ENCODE peak calls at places on chromosomes 5 and 9, in five cellular contexts. E, O, W, Y and S are unnamed samples.

GRCh38 chr9:105069285-105070065 is 141.5 kb upstream of the ABCA1 start:
- DNase-seq in Y (peak; percentile 58), E (no peak), W (peak; percentile 23), O (no peak), S (no peak)

GRCh38 chr9:108056805-108057386 is 567.3 kb upstream of the KLF4 start:
- DNase-seq in O (no peak), E (no peak), Y (no peak), W (peak; percentile 67), S (peak; percentile 88)

GRCh38 chr5:5979761-5980570 is 398.4 kb downstream of the MED10 start:
- DNase-seq in O (no peak), W (no peak), E (no peak), Y (no peak), S (no peak)

GRCh38 chr9:94861589-94862241 is 135.2 kb downstream of the AOPEP start:
- DNase-seq in E (peak; percentile 16), O (no peak), Y (no peak), W (peak; percentile 51), S (peak; percentile 85)

GRCh38 chr9:81848472-81848871 is 79.8 kb upstream of the SPATA31D4 start:
- DNase-seq in Y (peak; percentile 7), E (no peak), W (no peak), O (no peak), S (peak; percentile 66)

GRCh38 chr5:95858023-95858461 is 35.5 kb upstream of the GLRX start:
- DNase-seq in E (no peak), W (no peak), O (no peak), Y (peak; percentile 32), S (peak; percentile 93)

GRCh38 chr5:179696605-179697004 is 2.2 kb upstream of the CANX start:
- DNase-seq in W (no peak), O (no peak), E (no peak), Y (no peak), S (no peak)

GRCh38 chr5:159908201-159908940 is 7.9 kb upstream of the ADRA1B start:
- DNase-seq in W (peak; percentile 24), Y (no peak), O (no peak), E (no peak), S (no peak)

GRCh38 chr9:6414291-6414690 is 1.3 kb downstream of the UHRF2 start:
- DNase-seq in W (no peak), Y (no peak), O (no peak), E (no peak), S (peak; percentile 50)

GRCh38 chr9:110006657-110007056 is 201.3 kb downstream of the C9orf152 start:
- DNase-seq in O (no peak), W (no peak), Y (no peak), E (no peak), S (no peak)

GRCh38 chr5:34057118-34057517 is 14.1 kb upstream of the C1QTNF3 start:
- DNase-seq in O (no peak), W (no peak), E (no peak), Y (no peak), S (no peak)

GRCh38 chr9:93236541-93237206 is 52.7 kb downstream of the WNK2 start:
- DNase-seq in Y (no peak), W (no peak), O (no peak), E (no peak), S (no peak)

GRCh38 chr5:96381526-96381925 is 51.5 kb downstream of the PCSK1 start:
- DNase-seq in Y (peak; percentile 72), W (peak; percentile 27), O (no peak), E (no peak), S (no peak)

GRCh38 chr5:141778211-141778610 is 96.2 kb upstream of the ARAP3 start:
- DNase-seq in W (peak; percentile 17), Y (no peak), E (no peak), O (no peak), S (peak; percentile 86)

GRCh38 chr5:180209137-180209581 is at the start of gene RASGEF1C:
- DNase-seq in E (peak; percentile 82), W (peak; percentile 70), Y (peak; percentile 16), O (peak; percentile 89), S (peak; percentile 47)

GRCh38 chr9:34983209-34983608 is 6.3 kb upstream of the DNAJB5 start:
- DNase-seq in W (no peak), Y (no peak), O (no peak), E (no peak), S (no peak)

GRCh38 chr5:112366987-112367386 is 52.1 kb downstream of the EPB41L4A start:
- DNase-seq in E (no peak), W (peak; percentile 34), Y (peak; percentile 20), O (peak; percentile 16), S (no peak)

GRCh38 chr5:9924614-9925013 is 294.5 kb upstream of the TAS2R1 start:
- DNase-seq in E (no peak), Y (no peak), O (no peak), W (peak; percentile 73), S (peak; percentile 99)

GRCh38 chr9:127458921-127459320 is 7.6 kb downstream of the LRSAM1 start:
- DNase-seq in O (no peak), W (no peak), Y (no peak), E (no peak), S (no peak)

DNA sequence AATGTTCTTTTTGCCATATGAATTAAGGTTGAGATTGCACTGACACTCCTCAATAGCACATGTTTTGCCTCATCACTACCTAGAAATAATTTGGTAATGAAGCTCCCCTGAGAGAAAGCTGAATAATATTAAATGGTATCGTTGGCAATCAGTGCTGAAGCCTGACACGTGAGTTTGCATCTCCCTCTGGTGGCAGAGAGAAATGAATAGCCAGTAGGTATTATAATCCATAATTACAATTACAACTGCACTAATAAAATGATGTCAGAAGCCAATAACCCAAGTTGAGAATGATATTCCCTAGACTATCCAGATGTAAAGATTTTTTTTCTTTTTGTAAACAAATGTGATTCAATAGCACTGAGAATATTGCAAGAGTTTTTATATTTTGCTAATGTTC is 700.3 kb downstream of the PTPRD start:
- DNase-seq in W (no peak), E (no peak), O (no peak), Y (no peak), S (no peak)
- TF ChIP-seq MAFK in W (no peak), E (no peak), O (no peak), Y (no peak), S (no peak)

GRCh38 chr9:98263080-98263479 is 7.6 kb upstream of the TBC1D2 start:
- DNase-seq in Y (no peak), E (no peak), O (no peak), W (no peak), S (no peak)

GRCh38 chr9:98264510-98264909 is 9.1 kb upstream of the TBC1D2 start:
- DNase-seq in Y (no peak), E (no peak), O (no peak), W (no peak), S (no peak)

GRCh38 chr9:98260635-98261034 is 5.2 kb upstream of the TBC1D2 start:
- DNase-seq in Y (no peak), O (no peak), E (no peak), W (no peak), S (no peak)

GRCh38 chr9:98262056-98262455 is 6.6 kb upstream of the TBC1D2 start:
- DNase-seq in Y (no peak), W (no peak), O (no peak), E (no peak), S (no peak)

GRCh38 chr9:98263482-98264357 is 8.3 kb upstream of the TBC1D2 start:
- DNase-seq in E (peak; percentile 75), W (peak; percentile 81), O (peak; percentile 76), Y (peak; percentile 61), S (peak; percentile 84)
- TF ChIP-seq MAFK in E (no peak), W (no peak), O (no peak), Y (no peak), S (no peak)

DNA sequence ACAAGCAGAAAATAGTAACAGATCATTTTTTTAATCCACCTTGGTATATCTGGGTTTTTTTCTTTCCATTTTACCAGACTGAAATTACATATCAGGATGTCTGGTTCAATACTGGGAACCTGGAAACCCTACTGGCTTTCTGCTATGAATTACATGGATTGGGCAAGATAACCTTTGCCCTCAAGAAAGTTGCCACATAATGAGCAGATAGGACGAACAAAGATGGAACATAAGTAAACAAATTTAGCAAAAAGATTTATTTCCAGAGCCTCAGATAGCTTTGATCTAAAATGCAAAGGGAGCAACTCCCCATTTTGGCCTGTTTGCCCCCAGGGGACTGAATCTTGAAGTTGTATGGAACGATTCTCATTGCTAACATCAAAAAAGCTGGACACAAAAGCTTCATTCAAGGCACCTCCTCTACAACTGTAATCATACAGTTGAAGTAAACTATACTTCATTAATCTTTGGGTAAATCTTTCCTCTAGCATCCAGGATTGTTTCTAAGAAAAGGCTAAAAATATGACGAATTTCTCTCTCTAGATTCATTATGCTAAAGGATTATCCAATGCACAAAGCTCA is 131.6 kb upstream of the PTGER4 start:
- DNase-seq in W (peak; percentile 52), O (no peak), Y (peak; percentile 55), E (no peak), S (no peak)
- TF ChIP-seq MAFK in W (no peak), O (no peak), Y (no peak), E (no peak), S (no peak)

DNA sequence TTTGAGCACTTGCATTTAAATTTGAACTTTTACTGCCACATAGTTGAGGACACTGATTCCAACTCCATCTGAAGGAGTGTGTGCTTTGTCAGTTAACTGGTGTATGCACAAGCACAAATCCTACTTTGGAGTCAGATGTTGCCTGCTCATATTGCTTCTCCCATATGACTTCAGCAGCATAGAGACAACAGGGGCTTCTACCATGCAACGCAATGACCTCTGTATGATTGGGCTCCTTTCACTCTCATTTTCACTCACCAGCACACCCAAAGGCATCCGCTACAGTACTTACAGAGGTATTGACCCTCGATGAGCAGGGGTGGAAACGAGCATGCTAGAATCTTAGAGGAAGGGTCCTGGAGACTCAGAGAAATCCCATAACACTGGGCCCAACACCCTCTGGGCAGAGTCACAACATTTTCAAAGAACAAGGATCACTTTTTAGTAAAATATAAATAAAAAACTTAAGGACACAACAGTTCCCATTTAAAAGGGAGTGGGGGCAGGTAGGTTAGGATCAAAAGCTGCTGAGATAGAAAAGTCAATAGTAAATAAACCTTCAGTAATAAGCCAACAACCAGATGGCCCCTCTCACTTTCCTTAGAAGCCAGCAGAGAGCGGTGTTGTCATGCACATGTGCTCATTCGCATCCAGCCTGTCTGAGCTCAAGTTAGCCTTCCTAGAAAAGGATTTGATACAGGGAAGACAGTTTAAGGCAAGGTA is 203.8 kb downstream of the SNCAIP start:
- DNase-seq in E (no peak), Y (peak; percentile 56), O (peak; percentile 29), W (peak; percentile 79), S (peak; percentile 81)
- TF ChIP-seq MAFK in E (no peak), Y (no peak), O (no peak), W (no peak), S (no peak)